ENCODE peak calls at places on chromosome 19, in ten cellular contexts. Y, A, E, K, R, Z, W, J, S and B are unnamed samples.

GRCh38 chr19:58218899-58219298 is 9.8 kb upstream of the ZNF544 start:
- DNase-seq in Y (peak; percentile 55), A (no peak), E (no peak), K (no peak), R (no peak), Z (no peak), W (peak; percentile 57), J (no peak), S (no peak), B (peak; percentile 52)

GRCh38 chr19:14632286-14632685 is 42.4 kb downstream of the ADGRE3 start:
- DNase-seq in Y (peak; percentile 3), A (peak; percentile 78), E (peak; percentile 38), K (peak; percentile 9), R (no peak), Z (no peak), W (peak; percentile 19), J (no peak), S (peak; percentile 53), B (peak; percentile 14)

GRCh38 chr19:45767410-45767880 is 1.6 kb downstream of the SIX5 start:
- DNase-seq in Y (no peak), A (no peak), E (peak; percentile 78), K (no peak), R (peak; percentile 83), Z (peak; percentile 84), W (peak; percentile 61), J (peak; percentile 82), S (peak; percentile 77), B (no peak)

GRCh38 chr19:55486043-55486970 is 1.3 kb downstream of the NAT14 start:
- DNase-seq in Y (no peak), A (no peak), E (no peak), K (no peak), R (no peak), Z (no peak), W (no peak), J (no peak), S (no peak), B (no peak)

GRCh38 chr19:39411006-39411831 is 1.2 kb upstream of the PLEKHG2 start:
- DNase-seq in Y (no peak), A (no peak), E (no peak), K (no peak), R (peak; percentile 63), Z (no peak), W (peak; percentile 76), J (peak; percentile 70), S (peak; percentile 31), B (no peak)

GRCh38 chr19:33624586-33625153 is 2.9 kb downstream of the CHST8 start:
- DNase-seq in Y (no peak), A (no peak), E (no peak), K (no peak), R (no peak), Z (no peak), W (no peak), J (no peak), S (no peak), B (no peak)

GRCh38 chr19:19615086-19615485 is 3.4 kb downstream of the PBX4 start:
- DNase-seq in Y (peak; percentile 59), A (no peak), E (no peak), K (no peak), R (no peak), Z (no peak), W (no peak), J (no peak), S (peak; percentile 91), B (peak; percentile 51)

GRCh38 chr19:36604656-36605100 is 435 bp upstream of the ZNF382 start:
- DNase-seq in Y (peak; percentile 90), A (peak; percentile 88), E (peak; percentile 48), K (no peak), R (peak; percentile 68), Z (no peak), W (peak; percentile 80), J (peak; percentile 9), S (no peak), B (peak; percentile 92)

GRCh38 chr19:34330116-34330515 is 34.9 kb upstream of the GPI start:
- DNase-seq in Y (no peak), A (no peak), E (no peak), K (no peak), R (no peak), Z (no peak), W (no peak), J (no peak), S (no peak), B (no peak)

GRCh38 chr19:2700660-2701360 is 1.7 kb downstream of the GNG7 start:
- DNase-seq in Y (no peak), A (no peak), E (no peak), K (no peak), R (no peak), Z (no peak), W (no peak), J (no peak), S (no peak), B (no peak)

GRCh38 chr19:42066075-42066754 is 3.8 kb downstream of the GRIK5 start:
- DNase-seq in Y (no peak), A (no peak), E (no peak), K (no peak), R (no peak), Z (no peak), W (peak; percentile 35), J (no peak), S (peak; percentile 71), B (no peak)

GRCh38 chr19:30336290-30336689 is 35.9 kb upstream of the ZNF536 start:
- DNase-seq in Y (no peak), A (no peak), E (no peak), K (no peak), R (no peak), Z (no peak), W (no peak), J (no peak), S (no peak), B (no peak)